ENCODE peak calls at places on chromosomes 6 and 20, in seven cellular contexts. One of them, this sample, is unnamed.

GRCh38 chr6:110874880-110875547 is 429 bp downstream of the AMD1 start:
- DNase-seq in suprapubic skin: peak
- DNase-seq in cardiac muscle cell: no peak
- DNase-seq in dorsolateral prefrontal cortex: peak
- DNase-seq in RWPE1: peak
- DNase-seq in epithelial cell of esophagus: no peak
- DNase-seq in tibial artery: peak
- DNase-seq in this sample: peak

GRCh38 chr6:38974389-38975133 is 74.0 kb upstream of the GLP1R start:
- DNase-seq in tibial artery: no peak
- DNase-seq in RWPE1: no peak
- DNase-seq in cardiac muscle cell: no peak
- DNase-seq in epithelial cell of esophagus: no peak
- DNase-seq in dorsolateral prefrontal cortex: no peak
- DNase-seq in suprapubic skin: no peak
- DNase-seq in this sample: no peak

GRCh38 chr20:59153355-59153681 is 10.3 kb upstream of the ZNF831 start:
- DNase-seq in dorsolateral prefrontal cortex: peak
- DNase-seq in suprapubic skin: no peak
- DNase-seq in epithelial cell of esophagus: no peak
- DNase-seq in cardiac muscle cell: no peak
- DNase-seq in tibial artery: peak
- DNase-seq in RWPE1: no peak
- DNase-seq in this sample: no peak

GRCh38 chr6:13696226-13696625 is 15.4 kb downstream of the RANBP9 start:
- DNase-seq in suprapubic skin: no peak
- DNase-seq in dorsolateral prefrontal cortex: no peak
- DNase-seq in cardiac muscle cell: no peak
- DNase-seq in RWPE1: no peak
- DNase-seq in tibial artery: no peak
- DNase-seq in epithelial cell of esophagus: no peak
- DNase-seq in this sample: no peak

GRCh38 chr6:4518506-4518905 is 257.7 kb upstream of the CDYL start:
- DNase-seq in RWPE1: no peak
- DNase-seq in cardiac muscle cell: no peak
- DNase-seq in suprapubic skin: no peak
- DNase-seq in tibial artery: no peak
- DNase-seq in epithelial cell of esophagus: peak
- DNase-seq in dorsolateral prefrontal cortex: no peak
- DNase-seq in this sample: no peak

GRCh38 chr6:71665931-71666330 is 220.4 kb upstream of the RIMS1 start:
- DNase-seq in RWPE1: no peak
- DNase-seq in epithelial cell of esophagus: no peak
- DNase-seq in cardiac muscle cell: no peak
- DNase-seq in tibial artery: no peak
- DNase-seq in suprapubic skin: no peak
- DNase-seq in dorsolateral prefrontal cortex: no peak
- DNase-seq in this sample: no peak

GRCh38 chr6:111662192-111662793 is 56.6 kb upstream of the TRAF3IP2 start:
- DNase-seq in cardiac muscle cell: no peak
- DNase-seq in epithelial cell of esophagus: no peak
- DNase-seq in RWPE1: no peak
- DNase-seq in suprapubic skin: no peak
- DNase-seq in tibial artery: no peak
- DNase-seq in dorsolateral prefrontal cortex: no peak
- DNase-seq in this sample: no peak

GRCh38 chr6:30990422-30991086 is 7.0 kb downstream of the MUC21 start:
- DNase-seq in epithelial cell of esophagus: no peak
- DNase-seq in tibial artery: no peak
- DNase-seq in suprapubic skin: peak
- DNase-seq in RWPE1: no peak
- DNase-seq in cardiac muscle cell: no peak
- DNase-seq in dorsolateral prefrontal cortex: no peak
- DNase-seq in this sample: no peak

GRCh38 chr6:17336425-17336824 is 55.3 kb downstream of the RBM24 start:
- DNase-seq in epithelial cell of esophagus: no peak
- DNase-seq in suprapubic skin: no peak
- DNase-seq in cardiac muscle cell: no peak
- DNase-seq in dorsolateral prefrontal cortex: no peak
- DNase-seq in tibial artery: no peak
- DNase-seq in RWPE1: no peak
- DNase-seq in this sample: no peak

GRCh38 chr6:135722182-135722581 is 129.3 kb upstream of the PDE7B start:
- DNase-seq in dorsolateral prefrontal cortex: no peak
- DNase-seq in cardiac muscle cell: no peak
- DNase-seq in RWPE1: no peak
- DNase-seq in suprapubic skin: no peak
- DNase-seq in tibial artery: no peak
- DNase-seq in epithelial cell of esophagus: no peak
- DNase-seq in this sample: no peak

GRCh38 chr20:5969348-5969935 is 19.0 kb downstream of the MCM8 start:
- DNase-seq in tibial artery: no peak
- DNase-seq in RWPE1: no peak
- DNase-seq in cardiac muscle cell: no peak
- DNase-seq in epithelial cell of esophagus: no peak
- DNase-seq in suprapubic skin: no peak
- DNase-seq in dorsolateral prefrontal cortex: no peak
- DNase-seq in this sample: no peak

GRCh38 chr6:122494665-122495272 is 23.2 kb upstream of the SERINC1 start:
- DNase-seq in suprapubic skin: no peak
- DNase-seq in dorsolateral prefrontal cortex: no peak
- DNase-seq in tibial artery: no peak
- DNase-seq in RWPE1: no peak
- DNase-seq in epithelial cell of esophagus: peak
- DNase-seq in cardiac muscle cell: no peak
- DNase-seq in this sample: peak

GRCh38 chr6:39330476-39330875 is 8.0 kb upstream of the KCNK16 start:
- DNase-seq in suprapubic skin: no peak
- DNase-seq in dorsolateral prefrontal cortex: peak
- DNase-seq in cardiac muscle cell: no peak
- DNase-seq in RWPE1: no peak
- DNase-seq in tibial artery: no peak
- DNase-seq in epithelial cell of esophagus: no peak
- DNase-seq in this sample: no peak

GRCh38 chr6:82385546-82385945 is 21.9 kb downstream of the TPBG start:
- DNase-seq in epithelial cell of esophagus: peak
- DNase-seq in tibial artery: no peak
- DNase-seq in dorsolateral prefrontal cortex: no peak
- DNase-seq in RWPE1: no peak
- DNase-seq in cardiac muscle cell: no peak
- DNase-seq in suprapubic skin: no peak
- DNase-seq in this sample: no peak

DNA sequence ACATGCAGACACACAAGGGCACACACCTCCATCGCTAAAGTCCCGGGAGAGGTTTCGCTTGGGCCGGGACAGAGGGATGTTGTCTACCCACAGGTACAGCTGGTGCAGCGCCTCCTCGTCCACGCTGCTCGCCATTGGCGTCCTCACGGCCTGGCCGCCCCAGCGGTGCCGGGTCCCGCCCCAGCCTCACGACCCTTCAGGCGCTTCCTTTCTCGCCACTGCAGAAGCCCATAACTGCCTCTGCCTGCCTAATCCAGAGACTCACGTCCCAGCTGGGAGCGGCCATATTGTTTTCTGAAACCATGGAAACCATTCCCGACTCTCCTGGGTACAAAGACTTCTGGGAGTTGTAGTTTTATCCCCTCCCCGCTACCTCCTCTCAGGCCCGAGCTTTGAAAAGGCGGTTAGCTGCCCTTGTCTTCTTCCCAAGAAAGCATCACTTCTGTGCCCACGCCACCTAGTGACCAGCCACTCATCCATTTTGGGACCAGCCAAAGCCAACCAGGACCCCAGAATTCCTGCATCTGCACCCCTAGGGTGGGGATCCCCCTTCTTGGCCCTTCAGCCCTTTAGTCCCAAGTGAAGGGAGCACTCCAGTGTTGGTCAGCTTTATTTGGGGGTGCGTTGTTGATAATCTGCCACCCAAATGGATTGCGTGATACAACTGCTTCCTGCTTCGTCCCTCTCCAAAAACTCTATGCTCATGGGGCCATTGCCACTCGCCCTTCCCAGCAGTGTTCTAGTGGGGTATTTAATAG is at the start of gene SPEF1:
- DNase-seq in suprapubic skin: peak
- DNase-seq in tibial artery: peak
- DNase-seq in dorsolateral prefrontal cortex: peak
- DNase-seq in cardiac muscle cell: peak
- DNase-seq in RWPE1: peak
- DNase-seq in epithelial cell of esophagus: peak
- DNase-seq in this sample: peak
- TF ChIP-seq CTCF in suprapubic skin: no peak
- TF ChIP-seq CTCF in tibial artery: peak
- TF ChIP-seq CTCF in dorsolateral prefrontal cortex: peak
- TF ChIP-seq CTCF in cardiac muscle cell: peak
- TF ChIP-seq CTCF in RWPE1: peak
- TF ChIP-seq CTCF in epithelial cell of esophagus: peak
- TF ChIP-seq CTCF in this sample: peak

GRCh38 chr6:79250107-79250514 is 15.6 kb upstream of the HMGN3 start:
- DNase-seq in tibial artery: no peak
- DNase-seq in RWPE1: no peak
- DNase-seq in epithelial cell of esophagus: no peak
- DNase-seq in cardiac muscle cell: peak
- DNase-seq in dorsolateral prefrontal cortex: no peak
- DNase-seq in suprapubic skin: no peak
- DNase-seq in this sample: no peak
- TF ChIP-seq CTCF in tibial artery: no peak
- TF ChIP-seq CTCF in RWPE1: no peak
- TF ChIP-seq CTCF in epithelial cell of esophagus: no peak
- TF ChIP-seq CTCF in cardiac muscle cell: peak
- TF ChIP-seq CTCF in dorsolateral prefrontal cortex: peak
- TF ChIP-seq CTCF in suprapubic skin: no peak
- TF ChIP-seq CTCF in this sample: no peak

DNA sequence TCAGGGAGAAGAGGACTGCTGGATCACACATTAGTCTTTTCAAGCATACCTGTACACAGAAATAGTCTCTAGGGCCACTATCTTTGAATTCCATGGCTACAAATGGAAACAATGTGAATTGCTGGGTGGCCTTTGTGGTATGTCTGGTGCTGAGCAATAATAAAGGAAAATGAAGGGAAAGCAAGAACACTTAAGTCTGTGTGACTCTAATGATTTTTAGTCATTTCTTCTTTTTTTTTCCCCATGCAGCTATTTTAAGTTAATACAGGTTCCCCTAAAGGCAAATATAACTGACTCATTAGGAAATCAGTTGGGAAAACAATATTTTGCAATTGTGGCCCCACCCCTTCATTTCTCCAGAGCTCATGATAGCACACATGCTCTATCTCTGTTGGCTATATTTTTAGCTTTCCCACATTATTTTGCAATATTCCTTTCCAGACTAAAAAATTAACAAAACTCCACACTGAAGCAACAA is 367.7 kb downstream of the GRIK2 start:
- DNase-seq in RWPE1: peak
- DNase-seq in cardiac muscle cell: peak
- DNase-seq in suprapubic skin: no peak
- DNase-seq in epithelial cell of esophagus: peak
- DNase-seq in tibial artery: no peak
- DNase-seq in dorsolateral prefrontal cortex: no peak
- DNase-seq in this sample: no peak
- TF ChIP-seq CTCF in RWPE1: no peak
- TF ChIP-seq CTCF in cardiac muscle cell: no peak
- TF ChIP-seq CTCF in suprapubic skin: no peak
- TF ChIP-seq CTCF in epithelial cell of esophagus: no peak
- TF ChIP-seq CTCF in tibial artery: no peak
- TF ChIP-seq CTCF in dorsolateral prefrontal cortex: no peak
- TF ChIP-seq CTCF in this sample: no peak

DNA sequence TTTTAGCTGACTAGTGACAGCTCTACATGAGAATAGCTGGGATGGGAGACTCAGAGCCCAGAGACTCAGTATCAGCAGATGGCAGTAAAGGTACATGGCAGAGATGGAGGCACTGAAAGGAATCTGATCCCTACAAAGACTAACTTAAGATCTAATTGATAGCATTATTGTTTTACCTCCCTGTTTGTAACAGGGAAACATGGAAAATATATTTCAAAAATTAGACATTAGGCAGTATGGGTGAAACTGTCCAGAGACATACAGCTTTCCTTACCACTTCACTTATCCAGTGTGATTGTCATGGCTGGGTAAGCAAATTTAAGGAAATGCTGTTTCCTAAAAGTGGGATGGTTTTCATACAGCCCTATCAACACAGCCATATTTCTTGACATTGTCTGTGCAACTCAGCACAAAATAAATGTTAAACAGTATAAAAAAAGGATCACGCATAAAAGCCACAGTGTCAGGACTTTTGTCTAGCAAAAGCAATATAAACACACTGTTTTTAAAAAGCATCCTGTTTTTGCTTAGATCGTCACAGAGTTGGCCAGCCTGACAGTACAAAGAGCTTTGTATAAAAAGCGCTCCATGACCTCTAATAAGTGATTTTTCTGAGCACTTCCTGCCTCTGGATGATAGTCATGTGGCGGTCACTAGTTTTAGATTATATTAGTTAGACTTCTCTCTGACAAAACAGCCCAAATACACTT is 376.9 kb downstream of the PHF3 start:
- DNase-seq in dorsolateral prefrontal cortex: no peak
- DNase-seq in cardiac muscle cell: peak
- DNase-seq in RWPE1: peak
- DNase-seq in epithelial cell of esophagus: peak
- DNase-seq in suprapubic skin: no peak
- DNase-seq in tibial artery: no peak
- DNase-seq in this sample: peak
- TF ChIP-seq CTCF in dorsolateral prefrontal cortex: peak
- TF ChIP-seq CTCF in cardiac muscle cell: peak
- TF ChIP-seq CTCF in RWPE1: peak
- TF ChIP-seq CTCF in epithelial cell of esophagus: peak
- TF ChIP-seq CTCF in suprapubic skin: no peak
- TF ChIP-seq CTCF in tibial artery: peak
- TF ChIP-seq CTCF in this sample: peak

DNA sequence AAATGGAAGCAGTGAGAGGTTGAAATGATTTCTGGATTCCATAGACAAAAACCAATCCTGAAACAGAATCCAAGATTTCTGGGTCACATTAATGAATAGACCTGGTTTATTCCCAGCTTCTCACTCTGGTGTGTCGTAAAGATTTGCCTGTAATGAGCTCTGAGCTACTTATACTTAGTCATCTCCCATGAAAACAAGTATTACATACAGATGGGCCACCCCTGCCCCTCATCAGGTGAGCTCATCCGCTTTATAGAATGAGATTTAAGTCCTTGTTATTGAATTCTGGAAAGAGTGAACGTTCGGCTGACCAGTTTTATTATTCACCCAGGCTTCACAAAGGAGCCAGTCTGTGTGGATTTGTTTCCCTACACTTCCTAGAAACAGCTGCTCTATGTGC is 47.1 kb upstream of the TMEM181 start:
- DNase-seq in dorsolateral prefrontal cortex: no peak
- DNase-seq in RWPE1: no peak
- DNase-seq in suprapubic skin: no peak
- DNase-seq in cardiac muscle cell: no peak
- DNase-seq in tibial artery: no peak
- DNase-seq in epithelial cell of esophagus: no peak
- DNase-seq in this sample: no peak
- TF ChIP-seq CTCF in dorsolateral prefrontal cortex: no peak
- TF ChIP-seq CTCF in RWPE1: no peak
- TF ChIP-seq CTCF in suprapubic skin: no peak
- TF ChIP-seq CTCF in cardiac muscle cell: no peak
- TF ChIP-seq CTCF in tibial artery: no peak
- TF ChIP-seq CTCF in epithelial cell of esophagus: no peak
- TF ChIP-seq CTCF in this sample: no peak

GRCh38 chr6:154448448-154449096 is 61.9 kb downstream of the CNKSR3 start:
- DNase-seq in suprapubic skin: no peak
- DNase-seq in dorsolateral prefrontal cortex: no peak
- DNase-seq in tibial artery: no peak
- DNase-seq in cardiac muscle cell: peak
- DNase-seq in RWPE1: no peak
- DNase-seq in epithelial cell of esophagus: peak
- DNase-seq in this sample: no peak
- TF ChIP-seq CTCF in suprapubic skin: no peak
- TF ChIP-seq CTCF in dorsolateral prefrontal cortex: no peak
- TF ChIP-seq CTCF in tibial artery: peak
- TF ChIP-seq CTCF in cardiac muscle cell: peak
- TF ChIP-seq CTCF in RWPE1: no peak
- TF ChIP-seq CTCF in epithelial cell of esophagus: peak
- TF ChIP-seq CTCF in this sample: no peak